ENCODE peak calls at places on chromosomes 11 and 22, in nine cellular contexts. R is suprapubic skin, L is A549, B is uterus, J is body of pancreas, Q is IMR-90, Z is testis, D is Peyer's patch, W is heart left ventricle. S is an unnamed sample.

GRCh38 chr22:49942565-49943404 is 17.8 kb upstream of the PIM3 start:
- DNase-seq in D (no peak), J (no peak), B (no peak), R (no peak), Z (no peak), L (peak; percentile 51), Q (no peak), W (no peak), S (no peak)

GRCh38 chr11:133300666-133301065 is 231.6 kb downstream of the OPCML start:
- DNase-seq in J (no peak), Q (no peak), Z (no peak), L (no peak), W (no peak), D (no peak), B (no peak), R (no peak), S (no peak)

GRCh38 chr11:17208257-17208999 is 642 bp upstream of the PIK3C2A start:
- DNase-seq in Z (peak; percentile 78), L (peak; percentile 84), J (peak; percentile 69), Q (peak; percentile 59), B (no peak), W (no peak), D (no peak), R (no peak), S (peak; percentile 74)

GRCh38 chr22:47417699-47418098 is 655.2 kb downstream of the TBC1D22A start:
- DNase-seq in Q (no peak), R (no peak), Z (no peak), J (no peak), D (no peak), L (no peak), B (no peak), W (no peak), S (no peak)

GRCh38 chr11:19715373-19715772 is 2.7 kb downstream of the NAV2 start:
- DNase-seq in D (no peak), R (no peak), W (no peak), B (no peak), Q (peak; percentile 98), L (peak; percentile 70), Z (no peak), J (no peak), S (no peak)

GRCh38 chr11:103773537-103773936 is 262.9 kb upstream of the DDI1 start:
- DNase-seq in R (no peak), D (no peak), Z (peak; percentile 48), L (no peak), J (no peak), W (no peak), Q (no peak), B (no peak), S (no peak)

GRCh38 chr11:76115555-76115954 is 90.7 kb downstream of the WNT11 start:
- DNase-seq in W (no peak), Q (no peak), R (no peak), D (no peak), B (no peak), Z (no peak), J (no peak), L (no peak), S (no peak)

GRCh38 chr11:35619754-35620640 is 1.7 kb downstream of the FJX1 start:
- DNase-seq in Z (no peak), B (no peak), L (peak; percentile 18), R (no peak), D (peak; percentile 46), Q (peak; percentile 45), J (no peak), W (no peak), S (peak; percentile 27)

GRCh38 chr11:4903484-4903883 is at the start of gene OR51A7:
- DNase-seq in B (no peak), Z (no peak), Q (no peak), L (no peak), D (no peak), R (no peak), J (no peak), W (no peak), S (no peak)

GRCh38 chr11:1949302-1949701 is 2.2 kb downstream of the MRPL23 start:
- DNase-seq in R (peak; percentile 28), J (no peak), W (no peak), D (no peak), Q (no peak), L (no peak), Z (no peak), B (no peak), S (no peak)

GRCh38 chr11:111684259-111684658 is 81.9 kb downstream of the PPP2R1B start:
- DNase-seq in B (no peak), L (no peak), J (no peak), W (no peak), R (no peak), Q (no peak), D (no peak), Z (no peak), S (no peak)

GRCh38 chr11:12187399-12187798 is 77.0 kb downstream of the MICAL2 start:
- DNase-seq in J (no peak), Z (no peak), B (no peak), Q (peak; percentile 64), D (no peak), W (no peak), L (no peak), R (no peak), S (no peak)

GRCh38 chr22:44550666-44551491 is 52.8 kb upstream of the RTL6 start:
- DNase-seq in B (peak; percentile 82), Q (peak; percentile 98), R (peak; percentile 65), J (no peak), Z (peak; percentile 71), D (no peak), W (peak; percentile 89), L (peak; percentile 16), S (peak; percentile 43)

GRCh38 chr22:47066616-47066905 is 304.1 kb downstream of the TBC1D22A start:
- DNase-seq in W (no peak), L (no peak), Q (no peak), B (no peak), D (no peak), Z (no peak), J (no peak), R (no peak), S (no peak)

GRCh38 chr22:25448435-25449051 is 115.9 kb upstream of the GRK3 start:
- DNase-seq in L (no peak), J (no peak), D (no peak), B (no peak), Q (peak; percentile 47), W (no peak), Z (no peak), R (no peak), S (no peak)

GRCh38 chr11:9825895-9826294 is 162.0 kb downstream of the SWAP70 start:
- DNase-seq in Q (no peak), D (no peak), J (no peak), Z (no peak), R (no peak), W (no peak), L (no peak), B (no peak), S (no peak)

GRCh38 chr22:44752285-44753188 is at the start of gene ARHGAP8:
- DNase-seq in R (no peak), B (no peak), Q (no peak), D (peak; percentile 85), L (no peak), W (no peak), Z (no peak), J (peak; percentile 67), S (no peak)

GRCh38 chr11:125110996-125111340 is 458 bp downstream of the TMEM218 start:
- DNase-seq in L (peak; percentile 5), J (peak; percentile 18), B (no peak), Z (peak; percentile 19), R (no peak), D (no peak), Q (no peak), W (no peak), S (peak; percentile 54)

GRCh38 chr11:66881436-66881835 is 24.6 kb downstream of the LRFN4 start:
- DNase-seq in Q (no peak), R (no peak), L (no peak), Z (no peak), W (peak; percentile 15), B (no peak), D (no peak), J (no peak), S (no peak)
- H3K4me1 ChIP-seq in Q (peaks cover 45% of the 10 kb centered on the region), R (peaks cover 52% of the 10 kb centered on the region), L (peaks cover 99% of the 10 kb centered on the region), Z (no peaks in the 10 kb centered on the region), W (no peaks in the 10 kb centered on the region), B (no peaks in the 10 kb centered on the region), D (no peaks in the 10 kb centered on the region), J (peaks cover 16% of the 10 kb centered on the region), S (peaks cover 16% of the 10 kb centered on the region)

DNA sequence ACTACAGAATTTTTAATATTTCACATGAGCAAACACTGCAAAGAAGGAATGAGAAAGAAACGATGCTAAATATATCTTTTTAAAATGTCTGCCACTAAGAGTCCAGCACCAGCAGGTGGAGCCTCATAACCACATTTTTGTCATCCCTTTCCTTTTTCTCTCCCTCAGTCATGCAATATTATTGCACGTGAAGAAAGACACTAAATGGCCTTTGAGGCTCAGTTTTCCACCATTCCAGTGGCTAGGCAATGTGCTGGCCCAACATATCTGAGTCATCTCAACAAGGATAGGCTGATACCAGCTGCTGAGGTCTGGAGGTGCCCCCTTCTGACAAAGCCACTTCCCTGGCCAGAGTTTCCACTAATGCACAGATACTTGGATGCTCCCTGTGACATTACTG is 1.8 kb downstream of the ALKBH8 start:
- DNase-seq in L (peak; percentile 44), J (no peak), W (no peak), Z (peak; percentile 68), Q (peak; percentile 66), R (no peak), B (peak; percentile 28), D (no peak), S (peak; percentile 38)
- H3K4me3 ChIP-seq in L (no peak overlapping the region), J (no peak overlapping the region), W (no peak overlapping the region), Z (no peak overlapping the region), Q (no peak overlapping the region), R (no peak overlapping the region), B (no peak overlapping the region), D (no peak overlapping the region), S (no peak overlapping the region)

DNA sequence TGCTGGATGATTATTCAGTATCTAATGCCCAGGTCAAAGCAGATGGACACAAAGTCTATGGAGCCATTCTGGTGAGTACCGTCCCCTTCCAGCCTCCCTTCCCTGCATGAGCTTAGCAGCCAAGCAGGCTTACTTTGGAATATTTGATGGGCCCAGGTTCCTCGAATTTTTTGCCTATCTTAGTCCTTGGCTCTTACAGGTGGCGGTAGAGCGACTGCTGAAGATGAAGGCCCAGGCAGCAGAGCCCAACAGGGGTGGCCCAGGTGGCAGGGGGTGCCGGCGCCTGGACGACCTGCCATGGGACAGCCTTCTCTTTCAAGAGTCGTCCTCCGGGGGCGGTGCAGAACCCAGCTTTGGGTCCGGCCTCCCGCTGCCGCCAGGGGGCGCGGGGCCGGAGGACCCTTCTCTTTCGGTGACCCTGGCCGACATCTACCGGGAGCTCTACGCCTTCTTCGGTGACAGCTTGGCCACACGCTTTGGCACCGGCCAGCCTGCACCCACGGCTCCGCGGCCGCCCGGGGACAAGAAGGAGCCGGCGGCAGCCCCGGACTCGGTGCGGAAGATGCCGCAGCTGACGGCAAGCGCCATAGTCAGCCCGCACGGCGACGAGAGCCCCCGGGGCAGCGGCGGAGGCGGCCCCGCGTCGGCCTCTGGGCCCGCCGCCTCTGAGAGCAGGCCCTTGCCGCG is 741 bp upstream of the TMEM179B start:
- DNase-seq in Q (peak; percentile 68), R (peak; percentile 93), B (peak; percentile 88), W (peak; percentile 93), Z (peak; percentile 93), L (peak; percentile 86), D (peak; percentile 93), J (peak; percentile 90), S (peak; percentile 88)
- TF ChIP-seq POLR2A in Q (no peak), R (no peak), B (no peak), W (no peak), Z (no peak), L (peak; percentile 15), D (no peak), J (no peak), S (no peak)

DNA sequence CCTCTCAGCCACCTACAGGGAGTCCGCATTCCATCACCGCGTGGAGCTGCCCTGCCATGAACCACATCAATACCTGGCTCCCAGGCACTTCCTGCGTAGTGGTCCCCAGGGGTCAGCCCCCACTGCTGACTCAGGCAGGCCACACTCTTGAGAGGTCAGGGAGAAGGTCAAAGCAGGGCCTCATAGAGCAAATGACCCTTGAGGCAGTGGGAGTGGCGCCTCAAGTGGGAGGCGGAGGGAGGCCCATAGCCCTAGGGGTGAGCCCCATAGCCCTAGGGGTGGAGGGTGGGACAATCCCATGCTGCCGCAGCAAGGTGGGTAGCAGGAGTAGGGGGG is 5.0 kb downstream of the PRDX5 start:
- DNase-seq in W (no peak), J (no peak), B (no peak), Z (no peak), L (no peak), Q (no peak), D (no peak), R (no peak), S (no peak)
- H3K4me1 ChIP-seq in W (peaks cover 8% of the 10 kb centered on the region), J (peaks cover 33% of the 10 kb centered on the region), B (no peaks in the 10 kb centered on the region), Z (peaks cover 9% of the 10 kb centered on the region), L (peaks cover 8% of the 10 kb centered on the region), Q (peaks cover 10% of the 10 kb centered on the region), D (peaks cover 2% of the 10 kb centered on the region), R (peaks cover 54% of the 10 kb centered on the region), S (peaks cover 10% of the 10 kb centered on the region)